ENCODE peak calls at places on chromosomes 13 and 19, in ten cellular contexts. X is upper lobe of left lung, U is GM23338, G is stomach, N is sigmoid colon, D is breast epithelium, A is HCT116, W is SK-N-MC, O is HepG2, P is SK-N-SH. R is an unnamed sample.
A peak's percentile ranks its signal among the peaks of the same experiment; 100 is the strongest.

GRCh38 chr19:4279530-4280422 is 710 bp downstream of the SHD start:
- DNase-seq in N (no peak), A (no peak), W (no peak), O (no peak), X (no peak), P (peak; percentile 61), G (no peak), U (peak; percentile 45), D (no peak), R (no peak)

GRCh38 chr13:49303533-49304252 is 56.0 kb downstream of the CDADC1 start:
- DNase-seq in W (no peak), O (peak; percentile 86), D (no peak), N (peak; percentile 70), P (no peak), X (no peak), A (no peak), U (no peak), G (peak; percentile 71), R (no peak)

GRCh38 chr13:33017410-33017929 is 1.2 kb downstream of the KL start:
- DNase-seq in X (peak; percentile 68), D (no peak), A (no peak), N (peak; percentile 84), U (peak; percentile 66), G (peak; percentile 59), W (no peak), O (peak; percentile 18), P (no peak), R (no peak)

GRCh38 chr13:99374994-99375805 is 68.0 kb upstream of the GPR183 start:
- DNase-seq in P (no peak), N (no peak), U (no peak), X (no peak), G (no peak), D (no peak), W (no peak), O (no peak), A (no peak), R (no peak)

GRCh38 chr19:47701717-47702552 is 11.3 kb upstream of the EHD2 start:
- DNase-seq in P (no peak), U (no peak), O (no peak), X (no peak), N (no peak), G (no peak), A (no peak), D (no peak), W (no peak), R (no peak)

GRCh38 chr19:42424712-42425131 is 2.5 kb downstream of the LIPE start:
- DNase-seq in P (peak; percentile 25), N (peak; percentile 62), X (no peak), A (no peak), O (peak; percentile 27), U (peak; percentile 72), G (no peak), W (no peak), D (no peak), R (no peak)

GRCh38 chr13:35927554-35927953 is 203.6 kb downstream of the DCLK1 start:
- DNase-seq in N (peak; percentile 77), D (no peak), W (no peak), G (no peak), U (no peak), P (no peak), X (no peak), A (no peak), O (no peak), R (no peak)

GRCh38 chr19:54473071-54473941 is at the start of gene CDC42EP5:
- DNase-seq in P (peak; percentile 60), W (peak; percentile 79), G (peak; percentile 50), U (peak; percentile 46), D (no peak), N (peak; percentile 91), O (no peak), A (no peak), X (peak; percentile 49), R (peak; percentile 55)

DNA sequence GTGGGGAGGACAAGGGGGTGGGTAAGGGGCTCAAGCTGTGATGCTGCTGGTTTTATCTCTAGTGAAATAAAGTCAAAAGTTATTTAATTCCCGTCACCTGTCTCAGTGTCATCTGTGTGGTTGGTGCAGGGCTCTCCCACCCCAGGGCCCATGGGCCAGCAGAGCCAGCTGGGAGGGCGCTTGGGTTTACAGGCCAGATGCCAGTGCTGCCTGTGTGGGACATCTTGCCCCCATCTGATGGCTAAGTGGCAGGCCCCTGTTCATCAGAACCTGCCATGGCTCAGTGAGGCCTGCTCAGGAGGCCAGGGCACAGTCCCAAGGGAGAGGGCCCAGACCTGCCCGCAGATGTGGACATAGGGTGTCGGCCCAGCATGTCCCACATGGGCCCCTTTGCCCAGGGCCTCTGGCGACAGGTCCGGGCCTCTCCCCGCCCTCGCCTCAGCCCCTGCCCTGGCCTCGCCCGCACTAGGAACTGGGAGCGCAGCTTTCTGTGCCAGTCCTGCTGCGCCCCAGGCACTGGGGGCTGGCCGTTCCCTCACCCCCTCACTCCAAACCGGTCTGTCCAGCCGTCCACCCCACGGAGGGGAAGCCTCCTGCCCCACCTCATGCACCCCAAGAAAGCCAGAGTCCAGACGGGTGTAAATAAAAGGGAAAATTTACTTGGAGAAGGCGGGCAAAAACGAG is 5.3 kb downstream of the ZNF296 start:
- DNase-seq in U (no peak), D (peak; percentile 93), A (no peak), N (no peak), O (no peak), X (no peak), P (peak; percentile 31), W (no peak), G (peak; percentile 83), R (peak; percentile 69)
- TF ChIP-seq POLR2AphosphoS5 in U (no peak), D (no peak), A (no peak), N (no peak), O (no peak), X (no peak), P (no peak), W (no peak), G (no peak), R (peak; percentile 21)

DNA sequence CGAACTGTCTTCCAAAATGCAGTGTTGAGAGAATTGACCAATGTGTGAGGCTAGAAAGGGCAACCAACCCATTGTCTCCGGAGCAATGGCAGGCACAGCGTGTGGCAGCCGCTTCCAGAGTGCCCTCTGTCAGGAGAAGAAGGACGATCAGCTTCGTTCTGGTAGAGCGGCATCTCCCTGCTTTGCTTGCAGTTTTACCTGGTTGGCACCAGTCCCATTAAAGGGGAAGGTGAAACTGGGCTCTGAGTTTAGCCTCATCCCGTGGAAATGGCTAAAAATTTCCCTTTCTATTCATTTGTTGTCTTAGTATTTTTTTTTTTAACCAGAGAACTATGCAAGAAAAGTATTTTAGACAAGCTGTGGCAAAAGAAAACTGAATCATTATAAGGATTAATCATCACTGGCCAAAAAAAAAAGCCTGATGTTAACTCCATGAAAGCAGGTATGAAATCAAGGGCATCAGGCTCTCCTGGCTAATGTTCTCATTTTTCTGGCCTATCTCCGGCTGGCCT is 81.5 kb upstream of the SLC7A1 start:
- DNase-seq in G (no peak), D (no peak), P (no peak), N (no peak), O (no peak), X (no peak), A (no peak), W (no peak), U (no peak), R (peak; percentile 50)
- TF ChIP-seq POLR2AphosphoS5 in G (no peak), D (no peak), P (no peak), N (no peak), O (no peak), X (no peak), A (no peak), W (no peak), U (no peak), R (no peak)

DNA sequence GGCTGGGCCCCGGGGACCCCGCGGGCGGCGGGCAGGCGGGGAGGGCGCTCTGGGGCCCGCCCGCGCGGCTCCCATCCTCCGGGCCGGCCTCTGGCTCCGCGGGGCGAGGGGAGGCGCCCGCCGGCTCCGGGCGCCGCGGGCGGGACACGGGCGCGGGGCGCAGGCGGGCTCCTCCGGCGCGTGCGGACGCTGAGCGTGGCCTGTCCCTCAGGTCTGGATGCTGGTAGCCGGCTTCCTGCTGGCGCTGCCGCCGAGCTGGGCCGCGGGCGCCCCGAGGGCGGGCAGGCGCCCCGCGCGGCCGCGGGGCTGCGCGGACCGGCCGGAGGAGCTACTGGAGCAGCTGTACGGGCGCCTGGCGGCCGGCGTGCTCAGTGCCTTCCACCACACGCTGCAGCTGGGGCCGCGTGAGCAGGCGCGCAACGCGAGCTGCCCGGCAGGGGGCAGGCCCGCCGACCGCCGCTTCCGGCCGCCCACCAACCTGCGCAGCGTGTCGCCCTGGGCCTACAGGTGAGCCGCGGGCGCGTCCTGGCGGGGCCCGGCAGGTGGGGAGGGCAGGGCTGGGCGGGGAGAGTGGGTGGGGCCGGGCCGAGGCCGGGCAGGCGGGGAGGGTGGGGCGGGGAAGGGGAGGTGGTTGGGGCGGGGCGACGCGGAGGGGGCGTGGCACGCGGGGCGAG is 423 bp downstream of the IL17D start:
- DNase-seq in G (peak; percentile 84), P (peak; percentile 95), D (peak; percentile 69), W (no peak), X (peak; percentile 88), A (peak; percentile 66), O (peak; percentile 58), N (peak; percentile 88), U (peak; percentile 86), R (peak; percentile 64)
- TF ChIP-seq POLR2AphosphoS5 in G (peak; percentile 51), P (no peak), D (no peak), W (no peak), X (no peak), A (peak; percentile 67), O (no peak), N (no peak), U (peak; percentile 57), R (no peak)

GRCh38 chr19:2084993-2085720 is 11.0 kb downstream of the MOB3A start:
- DNase-seq in P (peak; percentile 20), O (no peak), A (no peak), N (peak; percentile 81), G (peak; percentile 76), D (no peak), X (peak; percentile 89), U (no peak), W (no peak), R (no peak)

GRCh38 chr19:2079865-2080301 is 16.2 kb downstream of the MOB3A start:
- DNase-seq in W (no peak), D (no peak), X (no peak), G (no peak), A (no peak), N (no peak), U (no peak), O (no peak), P (peak; percentile 26), R (no peak)

GRCh38 chr19:2080336-2080988 is 15.7 kb downstream of the MOB3A start:
- DNase-seq in O (no peak), A (no peak), N (no peak), X (peak; percentile 58), G (no peak), W (no peak), D (no peak), U (no peak), P (peak; percentile 3), R (no peak)

GRCh38 chr19:2081873-2082810 is 14.0 kb downstream of the MOB3A start:
- DNase-seq in X (peak; percentile 78), G (peak; percentile 50), N (no peak), P (peak; percentile 28), W (no peak), U (no peak), D (no peak), O (no peak), A (no peak), R (no peak)

DNA sequence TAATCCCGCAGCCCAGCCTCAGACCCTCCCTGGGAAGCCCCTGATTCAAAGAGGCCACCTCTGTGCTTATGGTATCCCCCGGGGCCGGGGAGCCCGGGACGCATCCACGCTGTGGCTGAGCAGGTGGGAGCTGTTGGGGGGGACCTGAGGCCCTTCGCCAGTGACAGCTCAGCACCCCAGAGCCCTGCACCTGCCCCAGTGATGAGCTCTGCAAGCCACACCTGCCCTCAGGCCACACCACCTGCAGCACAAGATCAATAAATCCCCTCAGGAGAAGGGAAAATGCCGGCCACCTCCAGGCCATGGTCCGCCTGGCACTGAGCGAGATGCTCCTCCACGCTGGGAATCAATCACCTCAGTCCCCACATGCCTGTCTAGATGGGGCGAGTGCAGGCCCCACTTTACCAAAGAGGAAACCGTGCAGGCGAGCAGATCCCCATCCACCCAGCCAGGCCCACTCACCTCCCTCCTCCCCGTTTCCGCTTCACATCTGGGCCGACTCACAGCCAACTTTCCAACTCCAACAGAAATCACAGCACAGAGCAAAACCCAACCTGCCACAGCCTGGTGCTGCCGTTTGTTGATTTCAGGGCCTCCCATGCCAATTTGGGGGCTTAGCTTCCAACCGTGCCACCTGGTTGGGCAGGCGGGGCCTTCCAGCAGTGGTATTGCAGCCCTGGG is 12.8 kb downstream of the MOB3A start:
- DNase-seq in P (peak; percentile 23), G (no peak), A (no peak), D (no peak), W (no peak), X (peak; percentile 62), U (no peak), N (peak; percentile 80), O (no peak), R (no peak)
- TF ChIP-seq POLR2AphosphoS5 in P (no peak), G (no peak), A (no peak), D (no peak), W (no peak), X (no peak), U (no peak), N (no peak), O (no peak), R (no peak)

R was measured in prostate gland.